ENCODE peak calls at places on chromosomes 4 and X, in seven cellular contexts. B is fibroblast of gingiva; U is effector memory CD8-positive, alpha-beta T cell; T is AG10803; E is CD8-positive, alpha-beta T cell; J is LHCN-M2; I is HS-27A. X is an unnamed sample.

GRCh38 chrX:72021975-72022374 is 109.7 kb downstream of the RTL5 start:
- DNase-seq in I (no peak), U (no peak), E (no peak), J (no peak), T (no peak), B (no peak), X (no peak)

GRCh38 chr4:98568896-98569663 is 89.3 kb downstream of the TSPAN5 start:
- DNase-seq in U (no peak), I (no peak), T (peak; percentile 56), J (peak; percentile 83), E (no peak), B (peak; percentile 87), X (no peak)

GRCh38 chrX:94361241-94361640 is 687.2 kb downstream of the FAM133A start:
- DNase-seq in E (no peak), T (no peak), U (no peak), I (no peak), J (no peak), B (no peak), X (no peak)

GRCh38 chr4:55255171-55255570 is 90.9 kb upstream of the SRD5A3 start:
- DNase-seq in U (no peak), E (no peak), J (peak; percentile 60), B (peak; percentile 24), T (peak; percentile 67), I (peak; percentile 70), X (no peak)

GRCh38 chr4:36310793-36311192 is 29.4 kb downstream of the DTHD1 start:
- DNase-seq in T (no peak), J (no peak), U (no peak), I (no peak), E (no peak), B (no peak), X (no peak)

GRCh38 chr4:68673143-68673542 is 2.7 kb upstream of the UGT2B15 start:
- DNase-seq in T (no peak), B (no peak), J (no peak), U (no peak), I (no peak), E (no peak), X (no peak)

GRCh38 chr4:162681212-162681611 is 485.5 kb downstream of the NAF1 start:
- DNase-seq in I (no peak), J (no peak), T (no peak), B (no peak), U (no peak), E (no peak), X (no peak)

GRCh38 chr4:2932951-2933565 is 30.1 kb downstream of the NOP14 start:
- DNase-seq in U (no peak), E (no peak), T (no peak), I (no peak), B (no peak), J (no peak), X (no peak)

GRCh38 chr4:7074423-7074822 is 6.6 kb upstream of the GRPEL1 start:
- DNase-seq in J (peak; percentile 100), U (no peak), I (peak; percentile 70), B (no peak), T (peak; percentile 21), E (no peak), X (no peak)

GRCh38 chr4:48543796-48544195 is 53.7 kb downstream of the ZAR1 start:
- DNase-seq in B (no peak), U (no peak), E (no peak), T (no peak), I (no peak), J (no peak), X (no peak)

GRCh38 chr4:120691536-120691935 is 231.0 kb downstream of the PRDM5 start:
- DNase-seq in E (no peak), J (no peak), T (peak; percentile 11), U (no peak), I (no peak), B (no peak), X (no peak)

GRCh38 chrX:53683556-53684414 is 2.7 kb downstream of the HUWE1 start:
- DNase-seq in B (peak; percentile 97), I (peak; percentile 90), U (peak; percentile 85), J (peak; percentile 97), T (peak; percentile 97), E (peak; percentile 77), X (peak; percentile 98)

GRCh38 chr4:83922419-83922818 is 386.5 kb downstream of the GPAT3 start:
- DNase-seq in I (no peak), U (no peak), J (no peak), B (no peak), E (no peak), T (no peak), X (no peak)

GRCh38 chr4:148216866-148217814 is 225.1 kb downstream of the NR3C2 start:
- DNase-seq in I (no peak), J (peak; percentile 21), E (no peak), B (no peak), U (peak; percentile 24), T (peak; percentile 8), X (no peak)

GRCh38 chr4:2222838-2223237 is 19.1 kb downstream of the HAUS3 start:
- DNase-seq in E (no peak), I (no peak), T (no peak), U (no peak), B (no peak), J (no peak), X (no peak)

GRCh38 chr4:133137571-133137970 is 11.5 kb upstream of the PCDH10 start:
- DNase-seq in J (peak; percentile 4), E (no peak), I (no peak), T (no peak), B (no peak), U (no peak), X (peak; percentile 31)

GRCh38 chr4:59647500-59647899 is 1552.6 kb upstream of the ADGRL3 start:
- DNase-seq in E (no peak), J (no peak), T (no peak), I (no peak), U (no peak), B (no peak), X (no peak)

GRCh38 chrX:130028196-130028595 is 45.8 kb downstream of the BCORL1 start:
- DNase-seq in B (peak; percentile 29), J (peak; percentile 8), U (peak; percentile 35), E (peak; percentile 7), T (peak; percentile 51), I (no peak), X (no peak)

GRCh38 chr4:148288448-148288847 is 153.8 kb downstream of the NR3C2 start:
- DNase-seq in I (no peak), T (no peak), B (no peak), J (peak; percentile 11), U (no peak), E (no peak), X (no peak)

GRCh38 chr4:144645621-144646522 is at the start of gene HHIP:
- DNase-seq in B (peak; percentile 64), E (no peak), I (no peak), T (peak; percentile 10), U (no peak), J (peak; percentile 57), X (peak; percentile 78)

GRCh38 chrX:111007238-111007637 is 88.8 kb upstream of the PAK3 start:
- DNase-seq in E (no peak), U (no peak), I (no peak), B (no peak), J (no peak), T (no peak), X (no peak)

GRCh38 chrX:69031181-69031580 is 134.1 kb downstream of the PJA1 start:
- DNase-seq in J (peak; percentile 1), B (no peak), U (no peak), I (no peak), E (no peak), T (no peak), X (no peak)

GRCh38 chr4:48343531-48343930 is 2.2 kb downstream of the SLAIN2 start:
- DNase-seq in U (no peak), J (peak; percentile 16), E (no peak), T (peak; percentile 37), I (no peak), B (peak; percentile 18), X (no peak)

GRCh38 chr4:101357751-101358150 is 10.4 kb upstream of the PPP3CA start:
- DNase-seq in U (no peak), J (no peak), B (no peak), E (no peak), T (peak; percentile 34), I (no peak), X (no peak)

GRCh38 chr4:99585521-99585920 is 10.9 kb downstream of the MTTP start:
- DNase-seq in J (no peak), T (no peak), I (no peak), E (no peak), B (no peak), U (no peak), X (no peak)

GRCh38 chr4:27117453-27117852 is 256.8 kb downstream of the STIM2 start:
- DNase-seq in U (no peak), J (no peak), T (no peak), E (no peak), B (no peak), I (no peak), X (no peak)

GRCh38 chr4:113065629-113066028 is 16.2 kb downstream of the ANK2 start:
- DNase-seq in I (no peak), U (no peak), E (no peak), B (no peak), J (no peak), T (no peak), X (no peak)

GRCh38 chrX:63506320-63506719 is 155.2 kb upstream of the SPIN4 start:
- DNase-seq in E (no peak), T (peak; percentile 47), J (peak; percentile 45), B (peak; percentile 30), I (no peak), U (no peak), X (peak; percentile 46)

GRCh38 chr4:148226341-148226740 is 215.9 kb downstream of the NR3C2 start:
- DNase-seq in J (no peak), T (no peak), U (no peak), E (no peak), B (no peak), I (no peak), X (no peak)

X was measured in pons.